ENCODE peak calls at places on chromosomes 7 and 10, in four cellular contexts. One of them, this sample, is unnamed.

GRCh38 chr10:73814276-73814895 is 3.0 kb upstream of the NDST2 start:
- DNase-seq in GM12891: no peak
- DNase-seq in HL-60: no peak
- DNase-seq in GM12878: no peak
- DNase-seq in this sample: no peak

GRCh38 chr10:87750001-87750651 is 67.9 kb downstream of the ATAD1 start:
- DNase-seq in HL-60: no peak
- DNase-seq in GM12891: no peak
- DNase-seq in GM12878: no peak
- DNase-seq in this sample: no peak

GRCh38 chr7:143331179-143331825 is 15.4 kb downstream of the CLCN1 start:
- DNase-seq in GM12878: no peak
- DNase-seq in HL-60: no peak
- DNase-seq in GM12891: no peak
- DNase-seq in this sample: no peak

GRCh38 chr7:100689230-100690135 is 4.6 kb downstream of the GIGYF1 start:
- DNase-seq in GM12891: peak; percentile 22
- DNase-seq in HL-60: no peak
- DNase-seq in GM12878: no peak
- DNase-seq in this sample: peak; percentile 11

GRCh38 chr7:52771177-52771576 is 264.3 kb upstream of the POM121L12 start:
- DNase-seq in GM12891: no peak
- DNase-seq in GM12878: no peak
- DNase-seq in HL-60: no peak
- DNase-seq in this sample: no peak

GRCh38 chr7:133837248-133837647 is 289.9 kb upstream of the LRGUK start:
- DNase-seq in GM12878: no peak
- DNase-seq in HL-60: no peak
- DNase-seq in GM12891: no peak
- DNase-seq in this sample: no peak

GRCh38 chr10:71176661-71177060 is 35.7 kb upstream of the UNC5B start:
- DNase-seq in GM12891: no peak
- DNase-seq in GM12878: no peak
- DNase-seq in HL-60: no peak
- DNase-seq in this sample: no peak

GRCh38 chr10:126204320-126204719 is 184.0 kb downstream of the ADAM12 start:
- DNase-seq in GM12878: no peak
- DNase-seq in GM12891: no peak
- DNase-seq in HL-60: no peak
- DNase-seq in this sample: no peak

GRCh38 chr7:156091515-156092080 is 279.3 kb upstream of the SHH start:
- DNase-seq in GM12891: no peak
- DNase-seq in GM12878: no peak
- DNase-seq in HL-60: no peak
- DNase-seq in this sample: no peak

GRCh38 chr7:146090023-146090645 is 26.5 kb upstream of the CNTNAP2 start:
- DNase-seq in HL-60: no peak
- DNase-seq in GM12891: peak; percentile 5
- DNase-seq in GM12878: no peak
- DNase-seq in this sample: peak; percentile 61
- TF ChIP-seq SPI1 in HL-60: no peak
- TF ChIP-seq SPI1 in GM12891: no peak
- TF ChIP-seq SPI1 in GM12878: no peak
- TF ChIP-seq SPI1 in this sample: no peak

GRCh38 chr10:96389785-96390184 is 31.0 kb upstream of the OPALIN start:
- DNase-seq in GM12878: no peak
- DNase-seq in GM12891: no peak
- DNase-seq in HL-60: no peak
- DNase-seq in this sample: no peak

GRCh38 chr10:96387601-96388000 is 28.8 kb upstream of the OPALIN start:
- DNase-seq in HL-60: no peak
- DNase-seq in GM12878: no peak
- DNase-seq in GM12891: no peak
- DNase-seq in this sample: no peak

GRCh38 chr10:96390460-96390864 is 31.7 kb upstream of the OPALIN start:
- DNase-seq in GM12891: no peak
- DNase-seq in HL-60: no peak
- DNase-seq in GM12878: no peak
- DNase-seq in this sample: no peak

GRCh38 chr10:96384471-96384870 is 25.7 kb upstream of the OPALIN start:
- DNase-seq in GM12878: no peak
- DNase-seq in HL-60: no peak
- DNase-seq in GM12891: no peak
- DNase-seq in this sample: no peak

GRCh38 chr10:96387151-96387550 is 28.3 kb upstream of the OPALIN start:
- DNase-seq in GM12878: no peak
- DNase-seq in GM12891: no peak
- DNase-seq in HL-60: no peak
- DNase-seq in this sample: no peak
- TF ChIP-seq SPI1 in GM12878: no peak
- TF ChIP-seq SPI1 in GM12891: no peak
- TF ChIP-seq SPI1 in HL-60: no peak
- TF ChIP-seq SPI1 in this sample: no peak

GRCh38 chr7:103929808-103930415 is 59.5 kb downstream of the RELN start:
- DNase-seq in HL-60: no peak
- DNase-seq in GM12891: no peak
- DNase-seq in GM12878: no peak
- DNase-seq in this sample: no peak
- TF ChIP-seq SPI1 in HL-60: no peak
- TF ChIP-seq SPI1 in GM12891: no peak
- TF ChIP-seq SPI1 in GM12878: no peak
- TF ChIP-seq SPI1 in this sample: no peak

DNA sequence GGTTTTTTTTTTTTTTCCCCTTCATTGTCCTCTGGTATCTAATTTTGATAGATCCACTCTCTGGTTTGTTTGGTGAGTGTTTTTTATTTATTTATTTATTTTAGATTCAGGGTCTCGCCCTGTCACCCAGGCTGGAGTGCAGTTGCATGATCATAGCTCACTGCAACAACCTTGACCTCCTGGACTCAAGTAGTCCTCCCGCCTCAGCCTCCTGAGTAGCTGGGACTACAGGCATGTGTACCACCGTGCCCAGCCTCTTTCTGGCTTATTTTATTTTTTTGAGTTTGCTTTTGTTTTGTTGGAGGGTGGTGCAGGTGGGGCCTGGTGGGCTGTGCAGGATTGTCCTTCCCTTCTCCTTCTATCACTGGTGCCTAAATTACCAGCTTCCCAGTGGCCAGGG is 187.2 kb upstream of the SH2B2 start:
- DNase-seq in HL-60: no peak
- DNase-seq in GM12891: no peak
- DNase-seq in GM12878: no peak
- DNase-seq in this sample: no peak
- TF ChIP-seq SPI1 in HL-60: no peak
- TF ChIP-seq SPI1 in GM12891: no peak
- TF ChIP-seq SPI1 in GM12878: no peak
- TF ChIP-seq SPI1 in this sample: no peak

DNA sequence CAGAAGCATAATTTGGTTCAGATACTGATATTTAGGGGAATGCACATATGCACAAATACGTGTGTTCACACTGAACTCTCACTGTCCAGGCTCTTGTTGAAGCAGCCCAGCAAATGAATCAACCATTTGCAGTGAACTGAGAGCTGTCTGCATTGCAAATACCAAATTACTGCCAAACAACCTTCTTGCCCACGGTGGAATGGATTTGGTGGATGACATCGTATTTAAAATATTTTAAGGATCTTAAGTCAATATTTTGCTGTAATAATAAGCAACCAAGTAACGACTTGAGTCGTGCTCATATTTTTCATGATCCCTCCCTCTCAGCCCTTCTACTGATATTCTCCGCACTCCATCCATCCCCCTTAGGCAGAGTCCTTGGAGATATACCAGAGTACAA is 107.9 kb upstream of the FEZF1 start:
- DNase-seq in HL-60: no peak
- DNase-seq in GM12891: no peak
- DNase-seq in GM12878: no peak
- DNase-seq in this sample: no peak
- TF ChIP-seq SPI1 in HL-60: no peak
- TF ChIP-seq SPI1 in GM12891: no peak
- TF ChIP-seq SPI1 in GM12878: no peak
- TF ChIP-seq SPI1 in this sample: no peak

GRCh38 chr10:13708256-13708990 is 121.7 kb downstream of the PRPF18 start:
- DNase-seq in GM12891: no peak
- DNase-seq in HL-60: no peak
- DNase-seq in GM12878: no peak
- DNase-seq in this sample: no peak

GRCh38 chr10:13711281-13711680 is 124.5 kb downstream of the PRPF18 start:
- DNase-seq in HL-60: no peak
- DNase-seq in GM12878: no peak
- DNase-seq in GM12891: no peak
- DNase-seq in this sample: no peak

GRCh38 chr10:13712799-13713581 is 126.2 kb downstream of the PRPF18 start:
- DNase-seq in GM12891: no peak
- DNase-seq in GM12878: peak; percentile 82
- DNase-seq in HL-60: peak; percentile 58
- DNase-seq in this sample: peak; percentile 54

GRCh38 chr10:13707156-13707881 is 120.6 kb downstream of the PRPF18 start:
- DNase-seq in GM12891: no peak
- DNase-seq in GM12878: no peak
- DNase-seq in HL-60: no peak
- DNase-seq in this sample: peak; percentile 84

GRCh38 chr10:13709931-13710690 is 123.3 kb downstream of the PRPF18 start:
- DNase-seq in HL-60: no peak
- DNase-seq in GM12878: no peak
- DNase-seq in GM12891: no peak
- DNase-seq in this sample: no peak
- TF ChIP-seq SPI1 in HL-60: no peak
- TF ChIP-seq SPI1 in GM12878: no peak
- TF ChIP-seq SPI1 in GM12891: no peak
- TF ChIP-seq SPI1 in this sample: no peak